ENCODE peak calls at places on chromosomes 5 and 9, in seven cellular contexts. U is heart right ventricle; R is aorta; T is activated CD8-positive, alpha-beta memory T cell treated with anti-CD3 and anti-CD28 coated beads for 1 hour; D is NCI-H2171; O is glutamatergic neuron; X is IMR-90. Z is an unnamed sample.

GRCh38 chr9:71822455-71822854 is 54.1 kb upstream of the CEMIP2 start:
- DNase-seq in R (no peak), X (no peak), D (no peak), U (no peak), O (no peak), T (no peak), Z (no peak)

GRCh38 chr5:149824851-149825250 is 94.7 kb downstream of the PPARGC1B start:
- DNase-seq in X (no peak), T (no peak), R (no peak), O (no peak), U (peak; percentile 78), D (no peak), Z (no peak)

GRCh38 chr9:5089737-5090136 is 95.7 kb downstream of the INSL6 start:
- DNase-seq in O (no peak), U (no peak), X (no peak), T (no peak), D (no peak), R (no peak), Z (no peak)

GRCh38 chr5:89668821-89669220 is 740.7 kb downstream of the CETN3 start:
- DNase-seq in O (no peak), T (no peak), X (no peak), D (no peak), U (no peak), R (no peak), Z (no peak)

GRCh38 chr9:91253488-91253887 is 108.2 kb downstream of the AUH start:
- DNase-seq in U (no peak), R (no peak), O (no peak), D (no peak), T (no peak), X (peak; percentile 31), Z (no peak)

GRCh38 chr9:108257387-108257786 is 598.4 kb downstream of the ACTL7B start:
- DNase-seq in D (no peak), X (no peak), T (no peak), O (no peak), U (no peak), R (no peak), Z (no peak)

GRCh38 chr9:75447281-75447680 is 359.0 kb downstream of the OSTF1 start:
- DNase-seq in O (no peak), T (no peak), D (no peak), U (no peak), X (no peak), R (no peak), Z (no peak)

GRCh38 chr5:73960023-73960422 is 334.0 kb downstream of the ARHGEF28 start:
- DNase-seq in O (no peak), T (no peak), U (no peak), R (no peak), D (no peak), X (no peak), Z (no peak)

GRCh38 chr9:7206221-7206758 is 448.5 kb downstream of the KDM4C start:
- DNase-seq in D (no peak), O (no peak), R (no peak), T (no peak), U (no peak), X (no peak), Z (no peak)

GRCh38 chr5:146409081-146409671 is 38.0 kb upstream of the TCERG1 start:
- DNase-seq in O (no peak), X (peak; percentile 26), T (no peak), R (no peak), U (no peak), D (no peak), Z (no peak)

GRCh38 chr5:43309122-43309521 is 4.1 kb downstream of the HMGCS1 start:
- DNase-seq in O (no peak), R (no peak), D (no peak), X (no peak), T (no peak), U (no peak), Z (no peak)

GRCh38 chr9:116450378-116451139 is 236.5 kb upstream of the TRIM32 start:
- DNase-seq in U (no peak), X (peak; percentile 75), D (no peak), R (peak; percentile 51), O (no peak), T (no peak), Z (no peak)

GRCh38 chr9:11946521-11946920 is 746.7 kb upstream of the TYRP1 start:
- DNase-seq in O (no peak), U (no peak), R (no peak), D (no peak), T (no peak), X (no peak), Z (no peak)

GRCh38 chr9:133005221-133005760 is 25.5 kb upstream of the GTF3C5 start:
- DNase-seq in X (no peak), T (no peak), R (peak; percentile 29), D (no peak), U (no peak), O (no peak), Z (no peak)

GRCh38 chr5:135559342-135559741 is 19.4 kb downstream of the CXCL14 start:
- DNase-seq in O (no peak), D (no peak), T (no peak), X (peak; percentile 10), R (no peak), U (no peak), Z (no peak)

GRCh38 chr5:103526164-103526915 is 36.2 kb downstream of the NUDT12 start:
- DNase-seq in O (no peak), D (no peak), R (peak; percentile 28), X (no peak), U (no peak), T (no peak), Z (no peak)

GRCh38 chr9:37929441-37929895 is 25.5 kb upstream of the SLC25A51 start:
- DNase-seq in R (no peak), X (peak; percentile 66), U (no peak), O (no peak), D (no peak), T (no peak), Z (no peak)

GRCh38 chr5:61687371-61687770 is 355.3 kb downstream of the ZSWIM6 start:
- DNase-seq in R (no peak), O (no peak), D (no peak), U (no peak), X (no peak), T (no peak), Z (no peak)

GRCh38 chr5:148788636-148789035 is 37.8 kb upstream of the ADRB2 start:
- DNase-seq in D (no peak), X (peak; percentile 48), R (no peak), T (no peak), O (no peak), U (no peak), Z (no peak)

GRCh38 chr9:9752722-9753121 is 860.1 kb downstream of the PTPRD start:
- DNase-seq in U (no peak), D (no peak), X (no peak), T (no peak), R (no peak), O (no peak), Z (peak; percentile 74)

GRCh38 chr9:37679649-37680402 is 29.1 kb downstream of the FRMPD1 start:
- DNase-seq in R (no peak), D (no peak), T (no peak), U (no peak), O (no peak), X (no peak), Z (no peak)

GRCh38 chr9:81361311-81361710 is 328.0 kb downstream of the TLE1 start:
- DNase-seq in X (no peak), O (no peak), D (no peak), U (no peak), R (no peak), T (no peak), Z (no peak)

GRCh38 chr9:110509787-110510186 is 69.8 kb downstream of the SVEP1 start:
- DNase-seq in D (no peak), U (no peak), T (no peak), O (no peak), R (no peak), X (no peak), Z (no peak)

GRCh38 chr9:19231126-19232035 is 888 bp downstream of the DENND4C start:
- DNase-seq in R (peak; percentile 65), O (no peak), T (no peak), D (no peak), X (peak; percentile 17), U (no peak), Z (no peak)

GRCh38 chr5:58076473-58077257 is 383.2 kb downstream of the PLK2 start:
- DNase-seq in U (no peak), D (no peak), O (peak; percentile 23), T (no peak), X (no peak), R (no peak), Z (no peak)

GRCh38 chr5:68653471-68653870 is 437.9 kb downstream of the PIK3R1 start:
- DNase-seq in D (no peak), O (no peak), X (no peak), T (no peak), R (no peak), U (no peak), Z (no peak)

GRCh38 chr9:98378206-98379193 is 123.1 kb upstream of the TBC1D2 start:
- DNase-seq in R (no peak), T (no peak), X (peak; percentile 33), D (no peak), U (no peak), O (no peak), Z (no peak)